ENCODE peak calls at places on chromosomes 16 and 17, in five cellular contexts. One of them, this sample, is unnamed. For H3K36me3, the result is how much of the 10 kb centered on the place peaks cover.

GRCh38 chr17:16486373-16487250 is 5.4 kb downstream of the LRRC75A start:
- DNase-seq in small intestine: peak
- DNase-seq in upper lobe of right lung: peak
- DNase-seq in DND-41: no peak
- DNase-seq in colonic mucosa: peak
- DNase-seq in this sample: no peak

GRCh38 chr17:15920758-15921239 is 24.1 kb upstream of the ADORA2B start:
- DNase-seq in DND-41: no peak
- DNase-seq in small intestine: no peak
- DNase-seq in upper lobe of right lung: no peak
- DNase-seq in colonic mucosa: no peak
- DNase-seq in this sample: no peak

GRCh38 chr17:72588561-72588960 is 467.7 kb downstream of the SOX9 start:
- DNase-seq in upper lobe of right lung: no peak
- DNase-seq in small intestine: no peak
- DNase-seq in DND-41: no peak
- DNase-seq in colonic mucosa: peak
- DNase-seq in this sample: no peak

GRCh38 chr17:12665263-12666210 is at the start of gene MYOCD:
- DNase-seq in DND-41: no peak
- DNase-seq in upper lobe of right lung: peak
- DNase-seq in small intestine: no peak
- DNase-seq in colonic mucosa: peak
- DNase-seq in this sample: no peak

GRCh38 chr17:46001390-46002310 is 2.6 kb downstream of the STH start:
- DNase-seq in colonic mucosa: no peak
- DNase-seq in upper lobe of right lung: no peak
- DNase-seq in DND-41: no peak
- DNase-seq in small intestine: no peak
- DNase-seq in this sample: no peak

GRCh38 chr16:86835981-86836380 is 257.6 kb downstream of the FOXL1 start:
- DNase-seq in small intestine: no peak
- DNase-seq in DND-41: no peak
- DNase-seq in upper lobe of right lung: no peak
- DNase-seq in colonic mucosa: no peak
- DNase-seq in this sample: no peak

GRCh38 chr16:72191551-72191950 is 19.6 kb upstream of the PMFBP1 start:
- DNase-seq in colonic mucosa: no peak
- DNase-seq in upper lobe of right lung: no peak
- DNase-seq in DND-41: no peak
- DNase-seq in small intestine: no peak
- DNase-seq in this sample: no peak

GRCh38 chr16:10827691-10828341 is 9.2 kb upstream of the TVP23A start:
- DNase-seq in colonic mucosa: peak
- DNase-seq in upper lobe of right lung: peak
- DNase-seq in DND-41: no peak
- DNase-seq in small intestine: no peak
- DNase-seq in this sample: no peak

GRCh38 chr17:62718420-62718819 is 89.7 kb downstream of the MARCHF10 start:
- DNase-seq in small intestine: no peak
- DNase-seq in upper lobe of right lung: no peak
- DNase-seq in DND-41: no peak
- DNase-seq in colonic mucosa: no peak
- DNase-seq in this sample: no peak

GRCh38 chr16:6031567-6031966 is 934.0 kb upstream of the EEF2KMT start:
- DNase-seq in colonic mucosa: no peak
- DNase-seq in DND-41: no peak
- DNase-seq in upper lobe of right lung: no peak
- DNase-seq in small intestine: no peak
- DNase-seq in this sample: no peak

GRCh38 chr16:84194018-84194417 is 3.1 kb downstream of the ADAD2 start:
- DNase-seq in small intestine: no peak
- DNase-seq in colonic mucosa: no peak
- DNase-seq in DND-41: no peak
- DNase-seq in upper lobe of right lung: no peak
- DNase-seq in this sample: no peak

GRCh38 chr17:82985436-82985820 is 94.0 kb upstream of the METRNL start:
- DNase-seq in DND-41: no peak
- DNase-seq in small intestine: no peak
- DNase-seq in upper lobe of right lung: peak
- DNase-seq in colonic mucosa: no peak
- DNase-seq in this sample: no peak

GRCh38 chr16:5296163-5296562 is 198.6 kb upstream of the EEF2KMT start:
- DNase-seq in upper lobe of right lung: no peak
- DNase-seq in small intestine: no peak
- DNase-seq in DND-41: no peak
- DNase-seq in colonic mucosa: no peak
- DNase-seq in this sample: no peak

GRCh38 chr16:48525201-48526057 is 84.6 kb downstream of the N4BP1 start:
- DNase-seq in colonic mucosa: no peak
- DNase-seq in small intestine: no peak
- DNase-seq in DND-41: no peak
- DNase-seq in upper lobe of right lung: peak
- DNase-seq in this sample: no peak

GRCh38 chr16:11901091-11901490 is 14.7 kb downstream of the GSPT1 start:
- DNase-seq in DND-41: no peak
- DNase-seq in upper lobe of right lung: no peak
- DNase-seq in small intestine: no peak
- DNase-seq in colonic mucosa: no peak
- DNase-seq in this sample: no peak

GRCh38 chr16:20868890-20869289 is 31.3 kb downstream of the DCUN1D3 start:
- DNase-seq in small intestine: peak
- DNase-seq in DND-41: no peak
- DNase-seq in colonic mucosa: peak
- DNase-seq in upper lobe of right lung: peak
- DNase-seq in this sample: no peak

GRCh38 chr16:75502916-75503605 is 7.8 kb upstream of the CHST6 start:
- DNase-seq in upper lobe of right lung: no peak
- DNase-seq in colonic mucosa: no peak
- DNase-seq in small intestine: no peak
- DNase-seq in DND-41: no peak
- DNase-seq in this sample: no peak

GRCh38 chr17:9729034-9729650 is 62.2 kb downstream of the DHRS7C start:
- DNase-seq in upper lobe of right lung: no peak
- DNase-seq in colonic mucosa: no peak
- DNase-seq in small intestine: peak
- DNase-seq in DND-41: peak
- DNase-seq in this sample: no peak

GRCh38 chr16:53863861-53864260 is 159.9 kb downstream of the FTO start:
- DNase-seq in upper lobe of right lung: no peak
- DNase-seq in small intestine: no peak
- DNase-seq in DND-41: no peak
- DNase-seq in colonic mucosa: no peak
- DNase-seq in this sample: no peak

GRCh38 chr17:27565874-27566672 is 64.9 kb upstream of the LGALS9 start:
- DNase-seq in upper lobe of right lung: no peak
- DNase-seq in small intestine: no peak
- DNase-seq in colonic mucosa: no peak
- DNase-seq in DND-41: no peak
- DNase-seq in this sample: no peak

GRCh38 chr17:17568772-17569195 is 22.7 kb downstream of the PEMT start:
- DNase-seq in DND-41: peak
- DNase-seq in upper lobe of right lung: peak
- DNase-seq in colonic mucosa: peak
- DNase-seq in small intestine: peak
- DNase-seq in this sample: peak

GRCh38 chr17:19659366-19660177 is 11.0 kb downstream of the ALDH3A2 start:
- DNase-seq in small intestine: no peak
- DNase-seq in upper lobe of right lung: no peak
- DNase-seq in colonic mucosa: no peak
- DNase-seq in DND-41: no peak
- DNase-seq in this sample: no peak

GRCh38 chr17:30503558-30503957 is 26.4 kb downstream of the GOSR1 start:
- DNase-seq in colonic mucosa: no peak
- DNase-seq in small intestine: no peak
- DNase-seq in DND-41: no peak
- DNase-seq in upper lobe of right lung: no peak
- DNase-seq in this sample: no peak

GRCh38 chr16:56298948-56299602 is 107.8 kb downstream of the GNAO1 start:
- DNase-seq in small intestine: no peak
- DNase-seq in DND-41: no peak
- DNase-seq in colonic mucosa: no peak
- DNase-seq in upper lobe of right lung: no peak
- DNase-seq in this sample: no peak

GRCh38 chr16:4883501-4883900 is 36.2 kb downstream of the UBN1 start:
- DNase-seq in DND-41: no peak
- DNase-seq in small intestine: no peak
- DNase-seq in upper lobe of right lung: no peak
- DNase-seq in colonic mucosa: no peak
- DNase-seq in this sample: no peak

GRCh38 chr17:21287703-21288449 is 3.4 kb downstream of the MAP2K3 start:
- DNase-seq in small intestine: peak
- DNase-seq in colonic mucosa: peak
- DNase-seq in upper lobe of right lung: peak
- DNase-seq in DND-41: peak
- DNase-seq in this sample: peak

GRCh38 chr17:4180791-4181190 is 37.8 kb downstream of the CYB5D2 start:
- DNase-seq in upper lobe of right lung: peak
- DNase-seq in small intestine: no peak
- DNase-seq in colonic mucosa: no peak
- DNase-seq in DND-41: no peak
- DNase-seq in this sample: no peak

GRCh38 chr17:66654341-66654740 is 180.6 kb upstream of the CACNG5 start:
- DNase-seq in upper lobe of right lung: no peak
- DNase-seq in DND-41: no peak
- DNase-seq in small intestine: no peak
- DNase-seq in colonic mucosa: no peak
- DNase-seq in this sample: no peak

GRCh38 chr16:4345439-4346204 is 5.5 kb downstream of the PAM16 start:
- DNase-seq in upper lobe of right lung: peak
- DNase-seq in DND-41: no peak
- DNase-seq in small intestine: no peak
- DNase-seq in colonic mucosa: no peak
- DNase-seq in this sample: no peak

DNA sequence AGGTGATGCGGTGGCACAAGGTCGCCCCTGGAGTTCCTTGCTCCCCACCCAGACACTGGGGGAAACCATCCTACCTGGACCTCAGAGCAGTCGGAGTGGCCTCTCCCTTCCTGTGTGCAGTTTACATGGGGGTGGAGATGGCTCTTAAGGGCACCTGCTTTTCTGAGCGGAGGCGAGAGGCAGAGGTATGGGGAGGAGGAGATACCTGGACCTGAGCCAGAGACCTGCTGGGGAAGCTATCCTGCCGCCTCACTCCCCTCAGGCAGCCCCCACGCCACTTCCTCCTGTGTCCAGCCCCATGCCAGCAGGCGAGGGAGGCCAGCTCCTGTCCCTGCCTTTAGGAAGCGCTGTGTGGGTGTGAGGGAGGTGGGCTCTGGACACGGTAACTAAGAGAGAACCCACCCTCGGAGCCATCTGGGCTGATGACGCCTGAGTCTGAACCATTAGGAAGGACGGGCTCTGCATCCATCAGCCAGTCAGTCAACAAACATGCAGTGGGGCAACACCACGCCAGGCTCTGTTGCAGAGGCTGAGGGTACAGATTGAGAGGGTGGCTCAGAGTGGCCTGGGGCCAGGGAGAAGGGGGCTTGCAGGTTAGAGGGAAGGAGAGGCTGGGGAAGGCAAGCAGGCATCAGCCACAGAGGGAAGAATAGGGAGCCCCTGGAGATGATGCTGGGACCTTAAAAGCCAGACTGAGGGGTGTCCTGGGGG is 1.2 kb downstream of the CORO1A start:
- DNase-seq in upper lobe of right lung: peak
- DNase-seq in colonic mucosa: peak
- DNase-seq in DND-41: peak
- DNase-seq in small intestine: peak
- DNase-seq in this sample: peak
- H3K4me3 ChIP-seq in upper lobe of right lung: peak
- H3K4me3 ChIP-seq in colonic mucosa: peak
- H3K4me3 ChIP-seq in DND-41: peak
- H3K4me3 ChIP-seq in small intestine: peak
- H3K4me3 ChIP-seq in this sample: peak

GRCh38 chr17:789160-789840 is 7.1 kb downstream of the MRM3 start:
- DNase-seq in DND-41: no peak
- DNase-seq in small intestine: no peak
- DNase-seq in upper lobe of right lung: no peak
- DNase-seq in colonic mucosa: no peak
- DNase-seq in this sample: no peak
- H3K27ac ChIP-seq in DND-41: no peak
- H3K27ac ChIP-seq in small intestine: no peak
- H3K27ac ChIP-seq in upper lobe of right lung: no peak
- H3K27ac ChIP-seq in colonic mucosa: no peak
- H3K27ac ChIP-seq in this sample: no peak

DNA sequence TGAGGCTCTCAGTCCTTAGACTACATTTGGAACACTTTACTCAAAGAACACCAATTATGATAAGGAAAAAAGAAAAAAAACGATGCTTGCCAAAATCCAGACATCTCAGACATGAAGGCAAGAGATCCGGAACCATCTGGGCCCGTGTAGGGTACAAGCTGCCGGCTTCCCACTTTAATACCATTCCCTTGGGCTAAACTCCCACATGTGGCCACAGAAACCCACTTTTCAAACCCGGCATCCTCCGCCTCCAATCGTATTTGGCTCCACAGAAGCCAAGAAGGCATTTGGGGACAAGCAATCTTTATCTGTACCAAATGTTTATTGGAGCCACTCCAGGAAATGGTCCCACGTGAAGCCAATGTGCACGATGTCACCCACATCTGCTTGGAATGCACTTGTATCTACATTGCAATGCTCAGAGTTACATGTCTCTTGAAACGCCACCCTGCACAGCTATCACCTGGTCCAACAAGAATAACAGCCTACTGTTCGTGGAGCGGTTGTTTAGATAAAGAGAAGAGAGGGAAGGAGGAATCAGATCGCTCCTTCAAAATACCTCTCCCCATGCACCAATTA is 33.5 kb downstream of the XYLT1 start:
- DNase-seq in upper lobe of right lung: no peak
- DNase-seq in colonic mucosa: no peak
- DNase-seq in DND-41: no peak
- DNase-seq in small intestine: no peak
- DNase-seq in this sample: no peak
- H3K36me3 ChIP-seq in upper lobe of right lung: under half
- H3K36me3 ChIP-seq in colonic mucosa: under half
- H3K36me3 ChIP-seq in DND-41: under half
- H3K36me3 ChIP-seq in small intestine: under half
- H3K36me3 ChIP-seq in this sample: under half

GRCh38 chr17:79028496-79029326 is 4.7 kb downstream of the C1QTNF1 start:
- DNase-seq in DND-41: no peak
- DNase-seq in upper lobe of right lung: peak
- DNase-seq in small intestine: peak
- DNase-seq in colonic mucosa: no peak
- DNase-seq in this sample: no peak

GRCh38 chr17:79027274-79027924 is 3.4 kb downstream of the C1QTNF1 start:
- DNase-seq in colonic mucosa: no peak
- DNase-seq in DND-41: no peak
- DNase-seq in upper lobe of right lung: peak
- DNase-seq in small intestine: peak
- DNase-seq in this sample: no peak

GRCh38 chr17:79029327-79030009 is 5.5 kb downstream of the C1QTNF1 start:
- DNase-seq in upper lobe of right lung: peak
- DNase-seq in DND-41: no peak
- DNase-seq in small intestine: no peak
- DNase-seq in colonic mucosa: no peak
- DNase-seq in this sample: no peak

GRCh38 chr17:79026345-79027273 is 2.6 kb downstream of the C1QTNF1 start:
- DNase-seq in upper lobe of right lung: peak
- DNase-seq in small intestine: peak
- DNase-seq in colonic mucosa: peak
- DNase-seq in DND-41: no peak
- DNase-seq in this sample: no peak

GRCh38 chr17:79027925-79028491 is 4.0 kb downstream of the C1QTNF1 start:
- DNase-seq in colonic mucosa: no peak
- DNase-seq in DND-41: no peak
- DNase-seq in small intestine: no peak
- DNase-seq in upper lobe of right lung: peak
- DNase-seq in this sample: no peak
- H3K4me3 ChIP-seq in colonic mucosa: no peak
- H3K4me3 ChIP-seq in DND-41: no peak
- H3K4me3 ChIP-seq in small intestine: no peak
- H3K4me3 ChIP-seq in upper lobe of right lung: no peak
- H3K4me3 ChIP-seq in this sample: no peak

This sample was measured in effector memory CD4-positive, alpha-beta T cell.